ENCODE peak calls at places on chromosomes 2 and 18, in six cellular contexts. One of them, this sample, is unnamed.

GRCh38 chr2:44051948-44052347 is 56.2 kb upstream of the LRPPRC start:
- DNase-seq in GM19239: no peak
- DNase-seq in T-helper 9 cell: no peak
- DNase-seq in retina: peak
- DNase-seq in KBM-7: no peak
- DNase-seq in NCI-H2171: no peak
- DNase-seq in this sample: no peak

GRCh38 chr18:9913151-9913525 is 678 bp upstream of the VAPA start:
- DNase-seq in GM19239: no peak
- DNase-seq in T-helper 9 cell: no peak
- DNase-seq in retina: no peak
- DNase-seq in KBM-7: no peak
- DNase-seq in NCI-H2171: no peak
- DNase-seq in this sample: no peak

GRCh38 chr2:189337648-189338047 is 103.6 kb upstream of the WDR75 start:
- DNase-seq in GM19239: no peak
- DNase-seq in T-helper 9 cell: no peak
- DNase-seq in retina: no peak
- DNase-seq in KBM-7: no peak
- DNase-seq in NCI-H2171: no peak
- DNase-seq in this sample: no peak

GRCh38 chr2:47225061-47225783 is 70.1 kb upstream of the STPG4 start:
- DNase-seq in GM19239: no peak
- DNase-seq in T-helper 9 cell: no peak
- DNase-seq in retina: peak
- DNase-seq in KBM-7: no peak
- DNase-seq in NCI-H2171: peak
- DNase-seq in this sample: no peak

GRCh38 chr2:165872101-165872791 is 78.2 kb upstream of the GALNT3 start:
- DNase-seq in GM19239: no peak
- DNase-seq in T-helper 9 cell: no peak
- DNase-seq in retina: no peak
- DNase-seq in KBM-7: no peak
- DNase-seq in NCI-H2171: no peak
- DNase-seq in this sample: no peak

GRCh38 chr2:112646791-112647720 is 1.3 kb downstream of the SLC20A1 start:
- DNase-seq in GM19239: no peak
- DNase-seq in T-helper 9 cell: no peak
- DNase-seq in retina: peak
- DNase-seq in KBM-7: peak
- DNase-seq in NCI-H2171: no peak
- DNase-seq in this sample: no peak

GRCh38 chr18:69968073-69968472 is 20.4 kb upstream of the CD226 start:
- DNase-seq in GM19239: no peak
- DNase-seq in T-helper 9 cell: no peak
- DNase-seq in retina: no peak
- DNase-seq in KBM-7: no peak
- DNase-seq in NCI-H2171: no peak
- DNase-seq in this sample: no peak

GRCh38 chr2:8893474-8893873 is 56.1 kb upstream of the KIDINS220 start:
- DNase-seq in GM19239: no peak
- DNase-seq in T-helper 9 cell: no peak
- DNase-seq in retina: no peak
- DNase-seq in KBM-7: no peak
- DNase-seq in NCI-H2171: no peak
- DNase-seq in this sample: no peak

GRCh38 chr2:220994841-220995240 is 577.3 kb downstream of the EPHA4 start:
- DNase-seq in GM19239: no peak
- DNase-seq in T-helper 9 cell: no peak
- DNase-seq in retina: no peak
- DNase-seq in KBM-7: no peak
- DNase-seq in NCI-H2171: no peak
- DNase-seq in this sample: no peak

GRCh38 chr2:177314194-177314593 is 49.7 kb upstream of the NFE2L2 start:
- DNase-seq in GM19239: no peak
- DNase-seq in T-helper 9 cell: no peak
- DNase-seq in retina: no peak
- DNase-seq in KBM-7: no peak
- DNase-seq in NCI-H2171: no peak
- DNase-seq in this sample: no peak